ENCODE peak calls at places on chromosomes 4 and X, in nine cellular contexts. One of them, this sample, is unnamed. For H3K36me3, the result is how much of the 10 kb centered on the place peaks cover.

GRCh38 chrX:120365320-120365719 is 3.4 kb downstream of the ATP1B4 start:
- DNase-seq in HCT116: no peak
- DNase-seq in left lung: peak
- DNase-seq in psoas muscle: peak
- DNase-seq in cardiac muscle cell: peak
- DNase-seq in tibial artery: peak
- DNase-seq in lung: peak
- DNase-seq in upper lobe of right lung: peak
- DNase-seq in colonic mucosa: peak
- DNase-seq in this sample: no peak

GRCh38 chr4:100872811-100873210 is 355.0 kb upstream of the EMCN start:
- DNase-seq in upper lobe of right lung: no peak
- DNase-seq in cardiac muscle cell: no peak
- DNase-seq in lung: no peak
- DNase-seq in left lung: no peak
- DNase-seq in tibial artery: no peak
- DNase-seq in colonic mucosa: no peak
- DNase-seq in HCT116: no peak
- DNase-seq in psoas muscle: no peak
- DNase-seq in this sample: no peak

GRCh38 chrX:103467156-103467555 is 52.1 kb downstream of the RAB40A start:
- DNase-seq in HCT116: no peak
- DNase-seq in psoas muscle: no peak
- DNase-seq in left lung: no peak
- DNase-seq in tibial artery: no peak
- DNase-seq in cardiac muscle cell: no peak
- DNase-seq in colonic mucosa: no peak
- DNase-seq in upper lobe of right lung: no peak
- DNase-seq in lung: no peak
- DNase-seq in this sample: no peak

GRCh38 chrX:117808413-117808812 is 308.2 kb downstream of the KLHL13 start:
- DNase-seq in upper lobe of right lung: no peak
- DNase-seq in HCT116: no peak
- DNase-seq in left lung: no peak
- DNase-seq in colonic mucosa: no peak
- DNase-seq in tibial artery: no peak
- DNase-seq in lung: no peak
- DNase-seq in cardiac muscle cell: no peak
- DNase-seq in psoas muscle: no peak
- DNase-seq in this sample: no peak

GRCh38 chrX:12950851-12951589 is 23.9 kb upstream of the TMSB4X start:
- DNase-seq in left lung: no peak
- DNase-seq in upper lobe of right lung: peak
- DNase-seq in cardiac muscle cell: peak
- DNase-seq in psoas muscle: peak
- DNase-seq in lung: no peak
- DNase-seq in HCT116: no peak
- DNase-seq in colonic mucosa: peak
- DNase-seq in tibial artery: no peak
- DNase-seq in this sample: no peak

GRCh38 chr4:142645478-142646108 is 200.5 kb downstream of the INPP4B start:
- DNase-seq in lung: no peak
- DNase-seq in HCT116: no peak
- DNase-seq in tibial artery: no peak
- DNase-seq in left lung: no peak
- DNase-seq in cardiac muscle cell: peak
- DNase-seq in colonic mucosa: no peak
- DNase-seq in psoas muscle: no peak
- DNase-seq in upper lobe of right lung: no peak
- DNase-seq in this sample: no peak

GRCh38 chr4:53196872-53197759 is 168.7 kb downstream of the SCFD2 start:
- DNase-seq in psoas muscle: no peak
- DNase-seq in HCT116: peak
- DNase-seq in left lung: no peak
- DNase-seq in upper lobe of right lung: no peak
- DNase-seq in lung: no peak
- DNase-seq in tibial artery: no peak
- DNase-seq in colonic mucosa: no peak
- DNase-seq in cardiac muscle cell: peak
- DNase-seq in this sample: peak

GRCh38 chrX:105552395-105552794 is 269.9 kb upstream of the NRK start:
- DNase-seq in tibial artery: no peak
- DNase-seq in left lung: no peak
- DNase-seq in cardiac muscle cell: no peak
- DNase-seq in psoas muscle: no peak
- DNase-seq in HCT116: no peak
- DNase-seq in lung: no peak
- DNase-seq in colonic mucosa: no peak
- DNase-seq in upper lobe of right lung: no peak
- DNase-seq in this sample: no peak

GRCh38 chr4:110163327-110164070 is 34.9 kb downstream of the ELOVL6 start:
- DNase-seq in HCT116: peak
- DNase-seq in psoas muscle: no peak
- DNase-seq in cardiac muscle cell: no peak
- DNase-seq in tibial artery: no peak
- DNase-seq in lung: no peak
- DNase-seq in upper lobe of right lung: no peak
- DNase-seq in left lung: no peak
- DNase-seq in colonic mucosa: no peak
- DNase-seq in this sample: no peak

GRCh38 chr4:78247541-78248285 is 190.6 kb downstream of the FRAS1 start:
- DNase-seq in cardiac muscle cell: no peak
- DNase-seq in HCT116: no peak
- DNase-seq in colonic mucosa: no peak
- DNase-seq in lung: no peak
- DNase-seq in upper lobe of right lung: no peak
- DNase-seq in left lung: no peak
- DNase-seq in psoas muscle: no peak
- DNase-seq in tibial artery: no peak
- DNase-seq in this sample: no peak

GRCh38 chr4:43512253-43512652 is 619.7 kb downstream of the GRXCR1 start:
- DNase-seq in psoas muscle: no peak
- DNase-seq in HCT116: no peak
- DNase-seq in upper lobe of right lung: no peak
- DNase-seq in colonic mucosa: no peak
- DNase-seq in lung: no peak
- DNase-seq in cardiac muscle cell: no peak
- DNase-seq in tibial artery: no peak
- DNase-seq in left lung: no peak
- DNase-seq in this sample: no peak

GRCh38 chrX:20585782-20586181 is 319.1 kb upstream of the RPS6KA3 start:
- DNase-seq in lung: no peak
- DNase-seq in tibial artery: no peak
- DNase-seq in psoas muscle: no peak
- DNase-seq in HCT116: no peak
- DNase-seq in left lung: no peak
- DNase-seq in cardiac muscle cell: peak
- DNase-seq in colonic mucosa: no peak
- DNase-seq in upper lobe of right lung: no peak
- DNase-seq in this sample: no peak

GRCh38 chrX:88170528-88170927 is 576.5 kb upstream of the CPXCR1 start:
- DNase-seq in cardiac muscle cell: no peak
- DNase-seq in HCT116: no peak
- DNase-seq in left lung: no peak
- DNase-seq in psoas muscle: no peak
- DNase-seq in lung: no peak
- DNase-seq in tibial artery: no peak
- DNase-seq in upper lobe of right lung: no peak
- DNase-seq in colonic mucosa: no peak
- DNase-seq in this sample: no peak

DNA sequence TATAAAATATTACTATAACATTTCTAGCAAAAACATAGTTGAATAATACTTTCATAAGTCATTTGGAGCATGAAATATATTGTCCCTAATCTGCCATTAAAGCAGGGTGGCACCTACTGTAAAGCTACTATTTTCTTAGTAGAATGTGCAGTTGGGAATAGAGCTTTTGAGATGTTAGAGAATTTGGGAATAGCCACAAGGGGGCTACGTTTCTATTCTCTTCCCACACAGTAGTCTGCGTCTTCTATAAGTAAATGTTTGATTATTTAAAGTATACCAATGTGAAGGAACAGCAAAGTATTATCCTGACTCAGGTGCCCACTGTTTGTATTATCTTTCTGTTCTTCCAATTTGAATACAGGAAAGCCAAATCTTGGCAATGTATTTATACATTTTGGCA is 323.2 kb upstream of the GIMD1 start:
- DNase-seq in psoas muscle: no peak
- DNase-seq in upper lobe of right lung: no peak
- DNase-seq in cardiac muscle cell: no peak
- DNase-seq in lung: no peak
- DNase-seq in left lung: no peak
- DNase-seq in colonic mucosa: no peak
- DNase-seq in tibial artery: no peak
- DNase-seq in HCT116: peak
- DNase-seq in this sample: no peak
- TF ChIP-seq CTCF in psoas muscle: no peak
- TF ChIP-seq CTCF in upper lobe of right lung: no peak
- TF ChIP-seq CTCF in cardiac muscle cell: peak
- TF ChIP-seq CTCF in lung: no peak
- TF ChIP-seq CTCF in left lung: no peak
- TF ChIP-seq CTCF in colonic mucosa: no peak
- TF ChIP-seq CTCF in tibial artery: no peak
- TF ChIP-seq CTCF in HCT116: peak
- TF ChIP-seq CTCF in this sample: no peak

DNA sequence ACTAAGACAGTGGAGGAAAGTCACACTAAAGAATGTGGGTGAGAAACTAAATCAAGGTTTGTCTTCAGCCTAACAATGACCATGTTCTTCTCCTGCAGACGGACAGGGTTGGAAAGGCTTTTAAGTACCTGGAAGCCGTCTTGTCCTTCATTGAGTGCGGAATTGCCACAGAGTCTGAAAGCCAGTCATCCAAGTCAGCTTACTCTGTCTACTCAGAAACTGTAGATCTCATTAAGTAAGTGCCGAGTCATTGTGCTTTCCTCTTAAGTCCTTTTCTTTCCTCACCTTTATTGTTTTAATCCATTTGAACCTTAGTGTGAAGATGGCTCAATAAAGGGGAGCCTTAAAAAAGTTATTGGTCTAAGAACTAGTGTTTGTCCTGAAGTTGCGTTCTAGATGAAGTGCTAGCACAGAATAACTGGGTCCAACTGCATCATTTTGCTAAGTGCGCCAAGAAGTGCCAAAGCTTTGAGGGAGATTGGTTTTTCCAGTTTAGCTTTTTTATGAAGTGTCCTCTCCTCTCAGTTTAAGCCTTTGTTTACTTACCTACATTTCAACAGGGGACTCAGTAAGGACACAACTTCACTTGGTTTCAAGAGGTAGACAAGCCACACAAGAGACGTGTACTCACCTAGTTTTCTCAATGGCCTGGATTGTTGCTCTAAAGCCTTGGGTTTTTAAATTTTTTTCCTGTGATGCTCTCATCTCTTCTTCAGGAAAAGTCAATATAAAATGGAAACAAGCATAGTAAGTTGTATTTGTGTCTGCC is 89.2 kb downstream of the KLHL8 start:
- DNase-seq in psoas muscle: no peak
- DNase-seq in tibial artery: no peak
- DNase-seq in upper lobe of right lung: no peak
- DNase-seq in colonic mucosa: no peak
- DNase-seq in cardiac muscle cell: no peak
- DNase-seq in lung: no peak
- DNase-seq in left lung: no peak
- DNase-seq in HCT116: no peak
- DNase-seq in this sample: no peak
- H3K36me3 ChIP-seq in psoas muscle: under half
- H3K36me3 ChIP-seq in tibial artery: half or more
- H3K36me3 ChIP-seq in upper lobe of right lung: half or more
- H3K36me3 ChIP-seq in colonic mucosa: under half
- H3K36me3 ChIP-seq in cardiac muscle cell: under half
- H3K36me3 ChIP-seq in lung: under half
- H3K36me3 ChIP-seq in left lung: under half
- H3K36me3 ChIP-seq in HCT116: under half
- H3K36me3 ChIP-seq in this sample: under half

GRCh38 chrX:19019996-19020395 is 36.1 kb upstream of the PHKA2 start:
- DNase-seq in psoas muscle: no peak
- DNase-seq in tibial artery: no peak
- DNase-seq in left lung: no peak
- DNase-seq in colonic mucosa: no peak
- DNase-seq in upper lobe of right lung: no peak
- DNase-seq in HCT116: no peak
- DNase-seq in cardiac muscle cell: no peak
- DNase-seq in lung: no peak
- DNase-seq in this sample: no peak

GRCh38 chrX:19017271-19017670 is 33.4 kb upstream of the PHKA2 start:
- DNase-seq in upper lobe of right lung: no peak
- DNase-seq in tibial artery: no peak
- DNase-seq in HCT116: no peak
- DNase-seq in cardiac muscle cell: peak
- DNase-seq in psoas muscle: no peak
- DNase-seq in colonic mucosa: peak
- DNase-seq in lung: no peak
- DNase-seq in left lung: no peak
- DNase-seq in this sample: no peak
- TF ChIP-seq CTCF in upper lobe of right lung: peak
- TF ChIP-seq CTCF in tibial artery: peak
- TF ChIP-seq CTCF in HCT116: peak
- TF ChIP-seq CTCF in cardiac muscle cell: peak
- TF ChIP-seq CTCF in psoas muscle: peak
- TF ChIP-seq CTCF in colonic mucosa: peak
- TF ChIP-seq CTCF in lung: peak
- TF ChIP-seq CTCF in left lung: no peak
- TF ChIP-seq CTCF in this sample: peak

DNA sequence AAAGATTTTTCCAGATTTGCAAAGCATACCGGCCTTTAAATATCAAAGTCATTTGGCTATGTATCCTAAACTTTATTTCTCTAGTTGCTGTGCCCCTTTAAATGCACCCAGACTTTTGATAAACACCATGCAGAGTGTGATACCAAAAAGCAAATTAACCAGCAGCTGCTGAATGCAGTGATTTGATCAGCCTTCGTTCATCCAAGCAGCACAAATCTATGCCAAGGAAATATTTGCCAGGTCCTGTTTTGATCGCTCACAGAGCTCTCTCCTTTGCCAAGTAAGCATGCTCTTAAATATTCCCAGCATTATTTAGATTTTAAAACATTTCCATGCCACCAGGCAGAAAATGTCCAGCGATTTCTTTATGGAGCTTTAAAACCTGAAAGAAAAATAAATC is 35.8 kb downstream of the BTC start:
- DNase-seq in HCT116: no peak
- DNase-seq in psoas muscle: no peak
- DNase-seq in upper lobe of right lung: no peak
- DNase-seq in cardiac muscle cell: no peak
- DNase-seq in lung: no peak
- DNase-seq in tibial artery: no peak
- DNase-seq in colonic mucosa: no peak
- DNase-seq in left lung: no peak
- DNase-seq in this sample: no peak
- H3K36me3 ChIP-seq in HCT116: under half
- H3K36me3 ChIP-seq in psoas muscle: under half
- H3K36me3 ChIP-seq in upper lobe of right lung: under half
- H3K36me3 ChIP-seq in cardiac muscle cell: under half
- H3K36me3 ChIP-seq in lung: under half
- H3K36me3 ChIP-seq in tibial artery: under half
- H3K36me3 ChIP-seq in colonic mucosa: under half
- H3K36me3 ChIP-seq in left lung: under half
- H3K36me3 ChIP-seq in this sample: under half

GRCh38 chr4:140149851-140150635 is 3.9 kb downstream of the MAML3 start:
- DNase-seq in psoas muscle: peak
- DNase-seq in left lung: peak
- DNase-seq in HCT116: peak
- DNase-seq in colonic mucosa: peak
- DNase-seq in lung: peak
- DNase-seq in upper lobe of right lung: peak
- DNase-seq in tibial artery: peak
- DNase-seq in cardiac muscle cell: peak
- DNase-seq in this sample: no peak
- TF ChIP-seq CTCF in psoas muscle: no peak
- TF ChIP-seq CTCF in left lung: peak
- TF ChIP-seq CTCF in HCT116: no peak
- TF ChIP-seq CTCF in colonic mucosa: peak
- TF ChIP-seq CTCF in lung: no peak
- TF ChIP-seq CTCF in upper lobe of right lung: no peak
- TF ChIP-seq CTCF in tibial artery: peak
- TF ChIP-seq CTCF in cardiac muscle cell: no peak
- TF ChIP-seq CTCF in this sample: no peak